ENCODE peak calls at places on chromosomes 1 and 21, in nine cellular contexts. A is T-helper 1 cell; Y is AG09319; B is HTR-8/SVneo; W is GM12892; H is SW480; C is cardiac muscle cell; K is mesenchymal stem cell; I is T-helper 2 cell treated with Interferon-gamma antibody and Interleukin-4, amounts not matched to agents 5 μg/mL and 100 μg/mL, for 36 hours. G is an unnamed sample.

GRCh38 chr1:245972476-245972875 is 534.6 kb downstream of the SMYD3 start:
- DNase-seq in A (no peak), C (no peak), B (no peak), K (peak), H (no peak), I (no peak), Y (no peak), W (no peak), G (no peak)

GRCh38 chr1:94895518-94895917 is 31.4 kb downstream of the CNN3 start:
- DNase-seq in W (no peak), H (no peak), K (no peak), B (no peak), Y (no peak), C (no peak), I (no peak), A (no peak), G (no peak)

GRCh38 chr1:44549491-44549890 is 124.8 kb downstream of the TMEM53 start:
- DNase-seq in K (no peak), Y (no peak), H (no peak), B (no peak), A (no peak), W (no peak), I (no peak), C (no peak), G (no peak)

GRCh38 chr1:108082006-108082405 is 117.0 kb upstream of the VAV3 start:
- DNase-seq in H (no peak), C (no peak), A (no peak), Y (no peak), K (no peak), B (no peak), I (no peak), W (no peak), G (no peak)

GRCh38 chr21:44262338-44263048 is 796 bp upstream of the DNMT3L start:
- DNase-seq in K (no peak), H (no peak), W (no peak), A (no peak), C (no peak), B (no peak), I (no peak), Y (no peak), G (no peak)

GRCh38 chr21:18023099-18023498 is 203.9 kb upstream of the C21orf91 start:
- DNase-seq in A (no peak), K (no peak), H (no peak), I (no peak), W (no peak), B (no peak), C (no peak), Y (no peak), G (no peak)

GRCh38 chr1:86380257-86380861 is 15.8 kb downstream of the ODF2L start:
- DNase-seq in Y (peak), K (peak), W (no peak), C (peak), H (peak), A (peak), I (no peak), B (peak), G (no peak)

GRCh38 chr1:213120386-213120785 is 69.3 kb downstream of the RPS6KC1 start:
- DNase-seq in B (no peak), K (no peak), A (no peak), I (no peak), W (no peak), Y (no peak), H (no peak), C (no peak), G (no peak)

GRCh38 chr1:186802388-186802787 is 26.4 kb upstream of the PLA2G4A start:
- DNase-seq in I (no peak), H (no peak), K (no peak), B (no peak), A (no peak), C (no peak), Y (no peak), W (no peak), G (no peak)

GRCh38 chr1:109478806-109479205 is 4.9 kb upstream of the ATXN7L2 start:
- DNase-seq in W (no peak), B (no peak), Y (no peak), C (no peak), I (no peak), A (no peak), H (peak), K (no peak), G (no peak)

GRCh38 chr1:226664413-226665101 is 74.5 kb downstream of the ITPKB start:
- DNase-seq in Y (peak), W (no peak), B (no peak), C (peak), I (no peak), K (peak), A (no peak), H (no peak), G (no peak)

GRCh38 chr1:181726608-181727007 is 243.3 kb downstream of the CACNA1E start:
- DNase-seq in I (no peak), A (no peak), B (no peak), H (no peak), C (no peak), W (no peak), K (no peak), Y (no peak), G (no peak)

GRCh38 chr1:92298573-92299476 is at the start of the genes GLMN and RPAP2:
- DNase-seq in A (peak), B (peak), C (peak), Y (peak), K (peak), H (peak), I (peak), W (peak), G (peak)

GRCh38 chr21:35528109-35529042 is 479.3 kb upstream of the RUNX1 start:
- DNase-seq in Y (no peak), K (no peak), C (peak), I (peak), B (no peak), W (no peak), A (peak), H (no peak), G (peak)

GRCh38 chr1:173946380-173946921 is 29.3 kb upstream of the SERPINC1 start:
- DNase-seq in B (no peak), A (no peak), C (no peak), H (no peak), Y (no peak), I (no peak), W (no peak), K (no peak), G (no peak)